ENCODE peak calls at places on chromosomes 3 and 15, in six cellular contexts. Z is naive thymus-derived CD8-positive, alpha-beta T cell; R is type B pancreatic cell; T is LoVo; G is left cardiac atrium; X is ovary. O is an unnamed sample.

GRCh38 chr3:110562621-110563020 is 509.0 kb upstream of the NECTIN3 start:
- DNase-seq in Z (no peak), R (no peak), X (no peak), G (no peak), T (no peak), O (no peak)

GRCh38 chr15:37106490-37107001 is 6.2 kb upstream of the MEIS2 start:
- DNase-seq in R (no peak), T (peak), X (peak), G (peak), Z (no peak), O (no peak)

GRCh38 chr15:40754574-40754882 is 526 bp downstream of the RMDN3 start:
- DNase-seq in R (no peak), T (no peak), Z (no peak), X (no peak), G (no peak), O (no peak)

GRCh38 chr3:73549071-73549600 is 75.6 kb downstream of the PDZRN3 start:
- DNase-seq in R (no peak), Z (no peak), X (no peak), T (no peak), G (no peak), O (no peak)

GRCh38 chr15:32029409-32029861 is 880 bp upstream of the CHRNA7 start:
- DNase-seq in T (peak), G (no peak), Z (no peak), R (peak), X (peak), O (no peak)

GRCh38 chr3:178593786-178594185 is 57.5 kb downstream of the KCNMB2 start:
- DNase-seq in X (no peak), G (no peak), R (no peak), Z (no peak), T (no peak), O (no peak)

GRCh38 chr3:96101013-96101412 is 713.4 kb upstream of the EPHA6 start:
- DNase-seq in G (no peak), R (no peak), T (no peak), Z (no peak), X (no peak), O (no peak)

GRCh38 chr15:62469874-62470688 is 305.0 kb upstream of the C2CD4B start:
- DNase-seq in Z (no peak), G (peak), T (no peak), X (peak), R (no peak), O (no peak)

GRCh38 chr3:12984023-12984823 is 89.0 kb downstream of the IQSEC1 start:
- DNase-seq in T (no peak), R (no peak), X (peak), G (peak), Z (no peak), O (peak)

GRCh38 chr3:63864008-63864871 is 573 bp downstream of the ATXN7 start:
- DNase-seq in X (peak), G (peak), Z (peak), T (peak), R (peak), O (peak)

GRCh38 chr15:59327942-59328341 is 44.7 kb downstream of the MYO1E start:
- DNase-seq in X (no peak), R (no peak), Z (no peak), G (no peak), T (no peak), O (no peak)

GRCh38 chr3:168881804-168882203 is 781.7 kb downstream of the MECOM start:
- DNase-seq in R (no peak), T (no peak), X (no peak), G (no peak), Z (no peak), O (no peak)

GRCh38 chr15:96296264-96296663 is 34.2 kb upstream of the NR2F2 start:
- DNase-seq in T (no peak), Z (no peak), G (no peak), X (no peak), R (no peak), O (no peak)

GRCh38 chr3:176193032-176193698 is 1004.1 kb downstream of the TBL1XR1 start:
- DNase-seq in T (no peak), X (no peak), G (no peak), R (no peak), Z (no peak), O (no peak)

GRCh38 chr3:175186511-175186910 is 327.4 kb downstream of the NAALADL2 start:
- DNase-seq in T (no peak), Z (no peak), R (no peak), X (no peak), G (no peak), O (no peak)

GRCh38 chr3:6697722-6698121 is 163.2 kb upstream of the GRM7 start:
- DNase-seq in R (no peak), G (no peak), X (no peak), Z (no peak), T (no peak), O (no peak)

GRCh38 chr3:47227678-47228077 is 54.9 kb downstream of the KIF9 start:
- DNase-seq in T (no peak), X (no peak), G (no peak), R (no peak), Z (no peak), O (no peak)

GRCh38 chr15:92158426-92158825 is 235.3 kb upstream of the ST8SIA2 start:
- DNase-seq in G (no peak), Z (no peak), T (peak), R (no peak), X (no peak), O (no peak)

GRCh38 chr3:123757281-123757940 is 126.7 kb downstream of the MYLK start:
- DNase-seq in X (no peak), G (peak), T (no peak), Z (no peak), R (no peak), O (no peak)

GRCh38 chr3:141019244-141019643 is 31.9 kb upstream of the SPSB4 start:
- DNase-seq in X (no peak), G (no peak), T (no peak), R (no peak), Z (no peak), O (no peak)

GRCh38 chr3:155339052-155339451 is 45.6 kb upstream of the STRIT1 start:
- DNase-seq in R (no peak), X (no peak), Z (no peak), T (no peak), G (no peak), O (no peak)

GRCh38 chr15:60423540-60423939 is 25.8 kb upstream of the ANXA2 start:
- DNase-seq in T (peak), G (no peak), Z (no peak), R (no peak), X (no peak), O (no peak)

GRCh38 chr3:15754047-15754446 is 43.7 kb downstream of the ANKRD28 start:
- DNase-seq in R (no peak), T (no peak), G (no peak), Z (no peak), X (no peak), O (no peak)

GRCh38 chr15:23038741-23039150 is 623 bp downstream of the TUBGCP5 start:
- DNase-seq in Z (no peak), R (no peak), X (no peak), G (no peak), T (peak), O (no peak)

GRCh38 chr3:119318871-119319270 is 24.7 kb downstream of the ARHGAP31 start:
- DNase-seq in X (no peak), T (no peak), Z (no peak), G (no peak), R (no peak), O (no peak)

GRCh38 chr3:32297366-32297765 is 58.9 kb downstream of the CMTM8 start:
- DNase-seq in R (no peak), G (no peak), T (no peak), X (no peak), Z (peak), O (no peak)

GRCh38 chr3:41244620-41245336 is 45.5 kb downstream of the CTNNB1 start:
- DNase-seq in Z (no peak), G (no peak), T (no peak), X (no peak), R (no peak), O (no peak)

GRCh38 chr15:23596736-23597135 is 31.3 kb downstream of the MKRN3 start:
- DNase-seq in R (no peak), G (no peak), T (no peak), Z (no peak), X (no peak), O (no peak)

GRCh38 chr3:140199008-140199407 is 264.0 kb downstream of the CLSTN2 start:
- DNase-seq in G (no peak), X (no peak), R (no peak), Z (no peak), T (no peak), O (no peak)

GRCh38 chr3:140758791-140759444 is 81.1 kb downstream of the TRIM42 start:
- DNase-seq in T (no peak), R (no peak), Z (no peak), X (no peak), G (no peak), O (no peak)

GRCh38 chr15:48486228-48486627 is 155.0 kb downstream of the DUT start:
- DNase-seq in T (no peak), Z (no peak), R (no peak), G (no peak), X (no peak), O (no peak)

GRCh38 chr3:42177801-42178150 is 86.6 kb downstream of the TRAK1 start:
- DNase-seq in G (no peak), Z (no peak), T (no peak), R (no peak), X (no peak), O (no peak)

GRCh38 chr3:29697989-29698388 is 417.1 kb downstream of the RBMS3 start:
- DNase-seq in T (no peak), G (no peak), X (no peak), Z (no peak), R (no peak), O (no peak)